ENCODE peak calls at places on chromosomes 7 and 10, in five cellular contexts. One of them, this sample, is unnamed.

GRCh38 chr10:60810437-60811182 is 32.3 kb downstream of the CDK1 start:
- DNase-seq in foreskin fibroblast: peak; percentile 35
- DNase-seq in heart left ventricle: peak; percentile 38
- DNase-seq in Calu3: peak; percentile 55
- DNase-seq in astrocyte: peak; percentile 66
- DNase-seq in this sample: peak; percentile 77

GRCh38 chr7:71386200-71386599 is 254.3 kb downstream of the GALNT17 start:
- DNase-seq in foreskin fibroblast: no peak
- DNase-seq in heart left ventricle: no peak
- DNase-seq in Calu3: no peak
- DNase-seq in astrocyte: no peak
- DNase-seq in this sample: no peak

GRCh38 chr10:34679177-34679576 is 135.9 kb downstream of the PARD3 start:
- DNase-seq in foreskin fibroblast: no peak
- DNase-seq in heart left ventricle: no peak
- DNase-seq in Calu3: no peak
- DNase-seq in astrocyte: no peak
- DNase-seq in this sample: no peak

GRCh38 chr10:130036296-130037065 is 72.4 kb upstream of the EBF3 start:
- DNase-seq in foreskin fibroblast: no peak
- DNase-seq in heart left ventricle: no peak
- DNase-seq in Calu3: no peak
- DNase-seq in astrocyte: no peak
- DNase-seq in this sample: no peak

GRCh38 chr10:78777466-78778256 is 291.1 kb upstream of the ZMIZ1 start:
- DNase-seq in foreskin fibroblast: peak; percentile 59
- DNase-seq in heart left ventricle: peak; percentile 66
- DNase-seq in Calu3: no peak
- DNase-seq in astrocyte: no peak
- DNase-seq in this sample: no peak

GRCh38 chr7:82413237-82413636 is 30.3 kb downstream of the CACNA2D1 start:
- DNase-seq in foreskin fibroblast: no peak
- DNase-seq in heart left ventricle: peak; percentile 17
- DNase-seq in Calu3: no peak
- DNase-seq in astrocyte: peak; percentile 55
- DNase-seq in this sample: no peak

GRCh38 chr7:111083423-111083822 is 7.5 kb upstream of the LRRN3 start:
- DNase-seq in foreskin fibroblast: peak; percentile 67
- DNase-seq in heart left ventricle: no peak
- DNase-seq in Calu3: no peak
- DNase-seq in astrocyte: peak; percentile 63
- DNase-seq in this sample: no peak

GRCh38 chr10:92914478-92915066 is 66.3 kb downstream of the EXOC6 start:
- DNase-seq in foreskin fibroblast: peak; percentile 75
- DNase-seq in heart left ventricle: peak; percentile 58
- DNase-seq in Calu3: peak; percentile 63
- DNase-seq in astrocyte: peak; percentile 13
- DNase-seq in this sample: peak; percentile 5

GRCh38 chr7:132656846-132657776 is 80.8 kb upstream of the PLXNA4 start:
- DNase-seq in foreskin fibroblast: peak; percentile 29
- DNase-seq in heart left ventricle: no peak
- DNase-seq in Calu3: peak; percentile 9
- DNase-seq in astrocyte: no peak
- DNase-seq in this sample: no peak

GRCh38 chr10:111983970-111984525 is 199.5 kb downstream of the GPAM start:
- DNase-seq in foreskin fibroblast: no peak
- DNase-seq in heart left ventricle: no peak
- DNase-seq in Calu3: no peak
- DNase-seq in astrocyte: no peak
- DNase-seq in this sample: no peak

GRCh38 chr10:98196985-98197384 is 62.5 kb downstream of the R3HCC1L start:
- DNase-seq in foreskin fibroblast: no peak
- DNase-seq in heart left ventricle: no peak
- DNase-seq in Calu3: no peak
- DNase-seq in astrocyte: no peak
- DNase-seq in this sample: no peak

GRCh38 chr10:121751191-121751760 is 153.0 kb upstream of the FGFR2 start:
- DNase-seq in foreskin fibroblast: no peak
- DNase-seq in heart left ventricle: no peak
- DNase-seq in Calu3: no peak
- DNase-seq in astrocyte: no peak
- DNase-seq in this sample: no peak

GRCh38 chr10:86440874-86441838 is 74.6 kb upstream of the GRID1 start:
- DNase-seq in foreskin fibroblast: peak; percentile 71
- DNase-seq in heart left ventricle: no peak
- DNase-seq in Calu3: no peak
- DNase-seq in astrocyte: peak; percentile 88
- DNase-seq in this sample: peak; percentile 66

GRCh38 chr10:89165923-89166322 is 41.2 kb downstream of the CH25H start:
- DNase-seq in foreskin fibroblast: peak; percentile 82
- DNase-seq in heart left ventricle: no peak
- DNase-seq in Calu3: no peak
- DNase-seq in astrocyte: peak; percentile 64
- DNase-seq in this sample: no peak

GRCh38 chr10:93138113-93138870 is 64.6 kb downstream of the CYP26A1 start:
- DNase-seq in foreskin fibroblast: peak; percentile 43
- DNase-seq in heart left ventricle: no peak
- DNase-seq in Calu3: no peak
- DNase-seq in astrocyte: no peak
- DNase-seq in this sample: no peak

GRCh38 chr7:40746841-40747556 is 612.2 kb downstream of the SUGCT start:
- DNase-seq in foreskin fibroblast: no peak
- DNase-seq in heart left ventricle: no peak
- DNase-seq in Calu3: no peak
- DNase-seq in astrocyte: no peak
- DNase-seq in this sample: no peak

GRCh38 chr10:79166741-79167140 is 98.0 kb downstream of the ZMIZ1 start:
- DNase-seq in foreskin fibroblast: no peak
- DNase-seq in heart left ventricle: peak; percentile 60
- DNase-seq in Calu3: no peak
- DNase-seq in astrocyte: no peak
- DNase-seq in this sample: no peak

GRCh38 chr7:130904031-130904757 is 170.2 kb upstream of the KLF14 start:
- DNase-seq in foreskin fibroblast: peak; percentile 85
- DNase-seq in heart left ventricle: no peak
- DNase-seq in Calu3: no peak
- DNase-seq in astrocyte: peak; percentile 96
- DNase-seq in this sample: peak; percentile 96

GRCh38 chr10:124386186-124387077 is 32.3 kb downstream of the OAT start:
- DNase-seq in foreskin fibroblast: no peak
- DNase-seq in heart left ventricle: no peak
- DNase-seq in Calu3: no peak
- DNase-seq in astrocyte: no peak
- DNase-seq in this sample: no peak

GRCh38 chr7:31228957-31229356 is 111.6 kb downstream of the NEUROD6 start:
- DNase-seq in foreskin fibroblast: no peak
- DNase-seq in heart left ventricle: no peak
- DNase-seq in Calu3: no peak
- DNase-seq in astrocyte: no peak
- DNase-seq in this sample: no peak

GRCh38 chr7:605661-606450 is 86.2 kb upstream of the PDGFA start:
- DNase-seq in foreskin fibroblast: no peak
- DNase-seq in heart left ventricle: no peak
- DNase-seq in Calu3: no peak
- DNase-seq in astrocyte: no peak
- DNase-seq in this sample: no peak

GRCh38 chr7:88665892-88666514 is 93.5 kb upstream of the ZNF804B start:
- DNase-seq in foreskin fibroblast: no peak
- DNase-seq in heart left ventricle: no peak
- DNase-seq in Calu3: no peak
- DNase-seq in astrocyte: no peak
- DNase-seq in this sample: no peak

GRCh38 chr7:88664630-88665233 is 94.8 kb upstream of the ZNF804B start:
- DNase-seq in foreskin fibroblast: peak; percentile 76
- DNase-seq in heart left ventricle: no peak
- DNase-seq in Calu3: peak; percentile 7
- DNase-seq in astrocyte: peak; percentile 80
- DNase-seq in this sample: peak; percentile 77

DNA sequence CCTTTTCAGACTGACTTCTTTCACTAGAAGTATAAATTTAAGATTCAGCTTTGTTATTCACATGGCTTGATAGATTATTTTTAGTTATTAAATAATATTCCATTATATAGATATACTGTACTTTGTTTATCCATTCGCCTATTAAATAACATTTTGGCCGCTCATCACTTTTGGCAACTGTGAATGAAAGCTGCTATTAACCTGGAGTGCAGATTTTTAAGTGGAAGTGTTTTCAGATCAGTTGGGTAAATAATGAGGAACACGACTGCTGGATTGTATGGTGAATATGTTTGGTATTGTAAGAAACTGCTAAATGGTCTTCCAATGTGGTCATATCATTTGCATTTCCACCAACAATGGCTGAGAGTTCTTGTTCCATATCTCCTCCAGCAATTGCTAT is 97.6 kb upstream of the ZNF804B start:
- DNase-seq in foreskin fibroblast: no peak
- DNase-seq in heart left ventricle: no peak
- DNase-seq in Calu3: no peak
- DNase-seq in astrocyte: no peak
- DNase-seq in this sample: no peak
- TF ChIP-seq CTCF in foreskin fibroblast: no peak
- TF ChIP-seq CTCF in heart left ventricle: no peak
- TF ChIP-seq CTCF in Calu3: no peak
- TF ChIP-seq CTCF in astrocyte: no peak
- TF ChIP-seq CTCF in this sample: no peak

GRCh38 chr7:151623766-151624165 is 104.1 kb upstream of the RHEB start:
- DNase-seq in foreskin fibroblast: no peak
- DNase-seq in heart left ventricle: no peak
- DNase-seq in Calu3: no peak
- DNase-seq in astrocyte: peak; percentile 90
- DNase-seq in this sample: no peak
- TF ChIP-seq CTCF in foreskin fibroblast: no peak
- TF ChIP-seq CTCF in heart left ventricle: no peak
- TF ChIP-seq CTCF in Calu3: no peak
- TF ChIP-seq CTCF in astrocyte: no peak
- TF ChIP-seq CTCF in this sample: no peak

GRCh38 chr7:153381275-153382119 is 621.9 kb downstream of the ACTR3B start:
- DNase-seq in foreskin fibroblast: no peak
- DNase-seq in heart left ventricle: no peak
- DNase-seq in Calu3: no peak
- DNase-seq in astrocyte: no peak
- DNase-seq in this sample: no peak
- TF ChIP-seq CTCF in foreskin fibroblast: no peak
- TF ChIP-seq CTCF in heart left ventricle: peak; percentile 70
- TF ChIP-seq CTCF in Calu3: no peak
- TF ChIP-seq CTCF in astrocyte: peak; percentile 45
- TF ChIP-seq CTCF in this sample: peak; percentile 10

DNA sequence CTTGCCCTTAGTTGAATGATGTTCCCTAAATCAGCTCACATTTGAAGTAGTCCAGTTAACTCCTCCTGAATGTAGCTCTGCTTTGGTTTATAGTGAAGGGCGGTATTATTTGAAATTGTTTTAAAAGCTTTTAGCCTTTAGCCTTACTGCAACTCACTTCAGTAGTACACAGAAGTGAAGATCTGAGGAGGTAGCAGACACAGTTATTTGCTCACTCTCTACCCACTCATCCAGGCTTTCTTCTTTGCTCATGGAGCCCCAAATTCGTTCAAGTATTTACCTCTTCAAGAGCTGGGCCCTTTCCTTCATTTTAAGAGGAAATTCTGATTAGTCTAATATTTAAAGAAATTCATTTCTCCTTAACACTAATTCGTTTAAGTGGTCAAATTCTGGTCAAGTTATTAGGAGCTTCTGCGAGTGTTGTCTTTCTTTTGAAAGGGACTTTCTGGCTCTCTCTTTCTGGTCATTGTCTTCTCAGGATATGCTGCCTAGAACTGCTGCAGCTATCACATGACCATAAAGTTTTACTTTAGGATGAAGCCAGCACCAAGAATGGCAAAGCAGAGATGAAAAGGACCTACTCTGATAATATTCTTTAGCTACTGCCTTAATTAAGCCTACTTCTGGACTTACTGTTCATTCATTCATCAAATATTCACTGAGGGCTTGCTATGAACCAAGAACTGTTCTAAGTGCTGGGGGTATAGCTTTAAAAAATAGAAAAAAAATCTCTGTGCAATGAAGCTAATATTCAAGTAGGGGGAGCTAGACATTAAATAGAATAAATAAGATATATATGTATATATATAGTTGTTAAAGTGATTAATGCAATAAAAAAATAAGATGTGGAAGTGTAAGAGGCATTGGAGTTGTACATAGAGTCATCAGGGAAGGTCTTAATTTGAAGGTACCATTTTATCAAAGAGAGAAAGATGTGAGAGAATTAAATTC is 180.9 kb upstream of the AGR3 start:
- DNase-seq in foreskin fibroblast: peak; percentile 34
- DNase-seq in heart left ventricle: no peak
- DNase-seq in Calu3: no peak
- DNase-seq in astrocyte: no peak
- DNase-seq in this sample: no peak
- TF ChIP-seq CTCF in foreskin fibroblast: no peak
- TF ChIP-seq CTCF in heart left ventricle: no peak
- TF ChIP-seq CTCF in Calu3: peak; percentile 40
- TF ChIP-seq CTCF in astrocyte: no peak
- TF ChIP-seq CTCF in this sample: peak; percentile 40

DNA sequence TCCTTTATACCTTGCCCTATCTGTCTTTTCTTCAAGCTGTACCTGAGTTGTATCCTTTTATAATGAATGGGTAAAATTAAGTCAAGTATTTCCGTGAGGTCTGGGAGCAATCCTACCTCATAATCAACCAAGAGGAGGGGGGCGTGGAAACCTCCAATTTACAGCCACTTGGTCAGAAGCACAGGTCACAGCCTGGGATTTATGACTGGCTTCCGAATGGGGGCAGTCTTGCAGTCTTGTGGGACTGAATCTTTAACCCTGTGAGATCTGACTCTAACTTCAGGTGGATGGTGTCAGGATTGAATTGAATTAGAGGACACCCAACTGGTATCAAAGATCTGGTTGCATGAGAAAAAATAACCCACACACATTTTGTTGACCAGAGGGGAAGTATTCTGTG is 23.5 kb upstream of the KCNMA1 start:
- DNase-seq in foreskin fibroblast: no peak
- DNase-seq in heart left ventricle: no peak
- DNase-seq in Calu3: no peak
- DNase-seq in astrocyte: no peak
- DNase-seq in this sample: no peak
- TF ChIP-seq CTCF in foreskin fibroblast: no peak
- TF ChIP-seq CTCF in heart left ventricle: no peak
- TF ChIP-seq CTCF in Calu3: no peak
- TF ChIP-seq CTCF in astrocyte: no peak
- TF ChIP-seq CTCF in this sample: peak; percentile 7

DNA sequence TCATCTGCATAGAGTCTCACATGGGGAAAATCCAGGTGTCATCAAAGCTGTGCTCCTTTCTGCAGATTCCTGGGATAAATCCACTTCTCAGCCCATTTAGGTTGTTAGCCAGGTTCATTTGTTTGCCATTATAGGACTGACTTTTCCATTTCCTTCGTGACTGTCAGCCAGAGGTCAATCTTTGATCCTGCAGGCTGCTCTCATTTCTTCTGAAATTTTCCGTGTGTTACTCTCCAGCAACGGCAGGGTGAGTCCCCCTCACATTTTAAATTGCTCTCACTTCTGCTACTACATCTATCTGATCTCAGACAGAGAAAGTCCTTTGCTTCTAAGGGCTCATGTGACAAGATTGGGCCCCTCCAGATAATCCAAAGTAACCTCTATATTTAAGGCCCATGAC is 150.7 kb upstream of the BET1 start:
- DNase-seq in foreskin fibroblast: peak; percentile 18
- DNase-seq in heart left ventricle: no peak
- DNase-seq in Calu3: no peak
- DNase-seq in astrocyte: no peak
- DNase-seq in this sample: no peak
- TF ChIP-seq CTCF in foreskin fibroblast: no peak
- TF ChIP-seq CTCF in heart left ventricle: no peak
- TF ChIP-seq CTCF in Calu3: no peak
- TF ChIP-seq CTCF in astrocyte: no peak
- TF ChIP-seq CTCF in this sample: no peak